ENCODE peak calls at places on chromosomes 7 and 10, in ten cellular contexts. A is Peyer's patch, X is transverse colon, L is tibial nerve, Y is stomach, E is upper lobe of left lung, V is right lobe of liver, C is HCT116, N is heart left ventricle, B is esophagus squamous epithelium. Z is an unnamed sample. For H3K36me3, the result is how much of the 10 kb centered on the place peaks cover.

GRCh38 chr7:66756859-66757258 is 16.3 kb downstream of the RABGEF1 start:
- DNase-seq in A (no peak), X (no peak), L (no peak), Y (no peak), E (no peak), V (no peak), C (no peak), N (no peak), B (no peak), Z (no peak)

GRCh38 chr7:2717293-2717904 is 29.4 kb downstream of the AMZ1 start:
- DNase-seq in A (peak), X (peak), L (no peak), Y (peak), E (no peak), V (no peak), C (no peak), N (no peak), B (no peak), Z (no peak)

GRCh38 chr10:89183571-89183970 is 23.5 kb downstream of the CH25H start:
- DNase-seq in A (no peak), X (no peak), L (no peak), Y (no peak), E (no peak), V (no peak), C (no peak), N (no peak), B (no peak), Z (no peak)

GRCh38 chr7:28102778-28103177 is 77.8 kb downstream of the JAZF1 start:
- DNase-seq in A (no peak), X (no peak), L (no peak), Y (no peak), E (no peak), V (no peak), C (peak), N (no peak), B (no peak), Z (no peak)

GRCh38 chr10:121112618-121113384 is 261.6 kb downstream of the WDR11 start:
- DNase-seq in A (no peak), X (no peak), L (no peak), Y (no peak), E (peak), V (no peak), C (no peak), N (no peak), B (no peak), Z (no peak)

GRCh38 chr7:64618785-64619456 is 47.0 kb upstream of the ZNF107 start:
- DNase-seq in A (no peak), X (no peak), L (no peak), Y (no peak), E (no peak), V (no peak), C (peak), N (peak), B (no peak), Z (no peak)

GRCh38 chr7:35729061-35729783 is 34.3 kb upstream of the HERPUD2 start:
- DNase-seq in A (peak), X (peak), L (no peak), Y (no peak), E (no peak), V (no peak), C (no peak), N (no peak), B (no peak), Z (no peak)

GRCh38 chr7:55491346-55491745 is 81.0 kb downstream of the VOPP1 start:
- DNase-seq in A (no peak), X (no peak), L (no peak), Y (no peak), E (no peak), V (no peak), C (no peak), N (no peak), B (no peak), Z (no peak)

GRCh38 chr10:4820804-4821401 is 5.1 kb upstream of the AKR1E2 start:
- DNase-seq in A (no peak), X (no peak), L (peak), Y (no peak), E (no peak), V (no peak), C (no peak), N (no peak), B (no peak), Z (no peak)

GRCh38 chr10:88428442-88428841 is 154.7 kb downstream of the RNLS start:
- DNase-seq in A (no peak), X (no peak), L (no peak), Y (no peak), E (no peak), V (no peak), C (peak), N (no peak), B (no peak), Z (no peak)

GRCh38 chr7:121379930-121380329 is 16.2 kb downstream of the FAM3C start:
- DNase-seq in A (no peak), X (no peak), L (no peak), Y (no peak), E (no peak), V (no peak), C (no peak), N (no peak), B (no peak), Z (no peak)

DNA sequence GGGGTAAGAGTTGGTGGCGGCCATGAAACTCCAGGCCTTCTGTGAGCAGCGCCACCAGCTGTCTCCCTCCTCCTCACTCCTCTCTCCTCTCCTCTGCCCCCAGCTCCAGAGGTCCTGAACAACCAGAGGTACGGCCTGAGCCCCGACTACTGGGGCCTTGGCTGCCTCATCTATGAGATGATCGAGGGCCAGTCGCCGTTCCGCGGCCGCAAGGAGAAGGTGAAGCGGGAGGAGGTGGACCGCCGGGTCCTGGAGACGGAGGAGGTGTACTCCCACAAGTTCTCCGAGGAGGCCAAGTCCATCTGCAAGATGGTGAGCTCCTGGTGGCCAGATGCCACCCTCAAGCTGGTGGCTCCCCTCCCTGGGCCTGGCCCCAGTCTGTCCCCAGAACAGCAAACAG is 99.1 kb downstream of the RGS10 start:
- DNase-seq in A (no peak), X (no peak), L (no peak), Y (no peak), E (peak), V (no peak), C (no peak), N (no peak), B (no peak), Z (no peak)
- H3K36me3 ChIP-seq in A (under half), X (under half), L (half or more), Y (half or more), E (under half), V (under half), C (under half), N (under half), B (under half), Z (under half)

GRCh38 chr10:5893321-5893720 is 3.3 kb downstream of the FBH1 start:
- DNase-seq in A (no peak), X (no peak), L (no peak), Y (no peak), E (no peak), V (no peak), C (no peak), N (no peak), B (no peak), Z (no peak)
- H3K27ac ChIP-seq in A (no peak), X (no peak), L (no peak), Y (no peak), E (no peak), V (no peak), C (no peak), N (peak), B (no peak), Z (no peak)

DNA sequence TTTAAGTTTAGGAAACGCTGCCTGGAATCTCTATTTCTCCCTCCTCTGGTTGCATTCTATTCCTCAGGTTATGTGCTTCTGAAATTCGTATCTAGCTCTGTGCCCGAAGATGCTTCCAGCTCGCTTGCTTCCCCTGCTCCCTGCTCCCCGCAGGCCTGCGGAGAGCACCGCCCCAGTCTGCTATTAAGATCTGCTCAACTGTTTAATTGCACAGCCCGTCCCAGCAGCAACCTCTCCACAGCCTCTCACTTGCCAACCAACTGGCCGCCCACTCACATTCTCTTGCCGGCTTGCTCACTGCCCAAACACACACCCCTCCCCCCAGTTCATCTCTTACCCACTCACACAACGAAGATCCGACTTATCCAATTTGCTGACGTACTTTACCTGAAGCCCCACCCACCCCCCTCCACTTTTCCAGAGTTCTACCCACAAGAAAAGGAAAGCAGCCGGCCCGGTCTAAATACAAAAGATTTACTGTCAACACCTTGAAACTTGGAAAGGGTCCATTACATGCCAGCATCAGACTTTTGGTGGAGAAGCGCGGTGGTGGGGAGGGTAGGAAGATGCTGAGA is 167.3 kb upstream of the KLF14 start:
- DNase-seq in A (no peak), X (peak), L (no peak), Y (peak), E (no peak), V (peak), C (peak), N (peak), B (no peak), Z (peak)
- TF ChIP-seq POLR2A in A (no peak), X (peak), L (peak), Y (no peak), E (peak), V (peak), C (peak), N (no peak), B (no peak), Z (peak)

GRCh38 chr10:62071846-62072281 is 170.4 kb downstream of the ARID5B start:
- DNase-seq in A (no peak), X (no peak), L (no peak), Y (no peak), E (peak), V (no peak), C (no peak), N (no peak), B (no peak), Z (no peak)

GRCh38 chr10:62069452-62070191 is 168.1 kb downstream of the ARID5B start:
- DNase-seq in A (no peak), X (no peak), L (no peak), Y (no peak), E (no peak), V (no peak), C (no peak), N (no peak), B (no peak), Z (no peak)

GRCh38 chr10:62067560-62067959 is 166.1 kb downstream of the ARID5B start:
- DNase-seq in A (no peak), X (no peak), L (no peak), Y (no peak), E (no peak), V (no peak), C (no peak), N (no peak), B (no peak), Z (no peak)

GRCh38 chr10:62072901-62073300 is 171.4 kb downstream of the ARID5B start:
- DNase-seq in A (no peak), X (no peak), L (no peak), Y (no peak), E (no peak), V (no peak), C (no peak), N (no peak), B (no peak), Z (no peak)

GRCh38 chr10:62068464-62068863 is 167.0 kb downstream of the ARID5B start:
- DNase-seq in A (no peak), X (no peak), L (no peak), Y (no peak), E (no peak), V (no peak), C (no peak), N (no peak), B (no peak), Z (no peak)
- H3K36me3 ChIP-seq in A (under half), X (under half), L (half or more), Y (half or more), E (under half), V (under half), C (under half), N (under half), B (under half), Z (under half)

GRCh38 chr7:41059796-41060195 is 643.1 kb downstream of the INHBA start:
- DNase-seq in A (no peak), X (no peak), L (no peak), Y (no peak), E (no peak), V (no peak), C (no peak), N (no peak), B (no peak), Z (no peak)
- H3K27ac ChIP-seq in A (no peak), X (no peak), L (no peak), Y (no peak), E (no peak), V (no peak), C (no peak), N (no peak), B (peak), Z (no peak)

GRCh38 chr7:74479961-74480829 is 26.5 kb downstream of the GTF2IRD1 start:
- DNase-seq in A (no peak), X (peak), L (peak), Y (peak), E (peak), V (peak), C (no peak), N (peak), B (no peak), Z (peak)

GRCh38 chr7:74480861-74481417 is 27.2 kb downstream of the GTF2IRD1 start:
- DNase-seq in A (no peak), X (peak), L (peak), Y (peak), E (no peak), V (peak), C (no peak), N (peak), B (no peak), Z (peak)

GRCh38 chr7:74483402-74484336 is 30.0 kb downstream of the GTF2IRD1 start:
- DNase-seq in A (no peak), X (no peak), L (no peak), Y (no peak), E (no peak), V (no peak), C (no peak), N (no peak), B (no peak), Z (peak)

GRCh38 chr7:74482629-74483401 is 29.1 kb downstream of the GTF2IRD1 start:
- DNase-seq in A (no peak), X (no peak), L (no peak), Y (no peak), E (no peak), V (no peak), C (peak), N (no peak), B (no peak), Z (no peak)

GRCh38 chr7:74481458-74482324 is 28.0 kb downstream of the GTF2IRD1 start:
- DNase-seq in A (no peak), X (no peak), L (no peak), Y (no peak), E (no peak), V (no peak), C (no peak), N (no peak), B (no peak), Z (no peak)
- TF ChIP-seq POLR2A in A (no peak), X (no peak), L (no peak), Y (no peak), E (no peak), V (no peak), C (no peak), N (no peak), B (no peak), Z (no peak)

GRCh38 chr7:85733163-85733915 is 546.5 kb upstream of the SEMA3D start:
- DNase-seq in A (no peak), X (no peak), L (no peak), Y (no peak), E (no peak), V (no peak), C (no peak), N (no peak), B (no peak), Z (no peak)
- H3K36me3 ChIP-seq in A (under half), X (under half), L (under half), Y (under half), E (under half), V (under half), C (under half), N (under half), B (under half), Z (under half)